ENCODE peak calls at places on chromosomes 7 and 10, in four cellular contexts. P is effector memory CD8-positive, alpha-beta T cell; K is HuH-7.5; T is H54. M is an unnamed sample.

GRCh38 chr10:121077331-121077730 is 226.2 kb downstream of the WDR11 start:
- DNase-seq in T (no peak), P (no peak), K (no peak), M (no peak)

GRCh38 chr10:80136134-80136571 is 3.6 kb downstream of the PLAC9 start:
- DNase-seq in K (no peak), T (peak; percentile 75), P (no peak), M (no peak)

GRCh38 chr10:69343905-69344304 is 65.6 kb downstream of the HK1 start:
- DNase-seq in P (no peak), T (no peak), K (no peak), M (no peak)

GRCh38 chr7:3430588-3430987 is 129.5 kb downstream of the SDK1 start:
- DNase-seq in T (no peak), P (no peak), K (no peak), M (no peak)

GRCh38 chr10:31582365-31583052 is 263.5 kb downstream of the ZEB1 start:
- DNase-seq in P (no peak), T (peak; percentile 37), K (no peak), M (peak; percentile 19)

GRCh38 chr7:453597-454306 is 65.9 kb downstream of the PDGFA start:
- DNase-seq in P (no peak), T (no peak), K (no peak), M (no peak)

GRCh38 chr7:134042307-134042706 is 84.8 kb upstream of the LRGUK start:
- DNase-seq in K (no peak), P (no peak), T (no peak), M (no peak)

GRCh38 chr10:71863203-71863602 is 12.2 kb upstream of the PSAP start:
- DNase-seq in P (no peak), T (no peak), K (no peak), M (no peak)

GRCh38 chr10:47026301-47027107 is 115.3 kb downstream of the PTPN20 start:
- DNase-seq in P (no peak), K (no peak), T (no peak), M (no peak)

GRCh38 chr7:47150497-47151260 is 431.2 kb downstream of the TNS3 start:
- DNase-seq in P (no peak), T (no peak), K (no peak), M (no peak)

GRCh38 chr7:34991938-34992840 is 45.1 kb downstream of the DPY19L1 start:
- DNase-seq in T (peak; percentile 26), P (peak; percentile 31), K (no peak), M (peak; percentile 39)

GRCh38 chr7:116630357-116630756 is 41.6 kb upstream of the MET start:
- DNase-seq in K (no peak), T (no peak), P (no peak), M (no peak)

GRCh38 chr7:24907311-24907886 is 72.6 kb downstream of the OSBPL3 start:
- DNase-seq in P (no peak), T (peak; percentile 69), K (no peak), M (peak; percentile 65)

GRCh38 chr7:125926621-125927020 is 997.0 kb upstream of the POT1 start:
- DNase-seq in P (no peak), K (no peak), T (no peak), M (no peak)

GRCh38 chr10:87935290-87936141 is 72.1 kb downstream of the PTEN start:
- DNase-seq in P (no peak), K (no peak), T (no peak), M (no peak)

GRCh38 chr7:131525820-131526219 is 30.6 kb downstream of the PODXL start:
- DNase-seq in T (no peak), K (no peak), P (no peak), M (no peak)

GRCh38 chr7:24755096-24755495 is 2.2 kb downstream of the GSDME start:
- DNase-seq in P (no peak), T (no peak), K (no peak), M (no peak)

GRCh38 chr10:85597006-85597405 is 769.6 kb downstream of the GRID1 start:
- DNase-seq in T (no peak), K (no peak), P (no peak), M (no peak)

GRCh38 chr7:36287371-36288241 is 102.1 kb upstream of the ANLN start:
- DNase-seq in K (no peak), T (no peak), P (peak; percentile 34), M (no peak)

GRCh38 chr7:36670585-36671431 is 53.5 kb downstream of the AOAH start:
- DNase-seq in T (peak; percentile 70), P (peak; percentile 62), K (peak; percentile 26), M (peak; percentile 60)

GRCh38 chr7:69837387-69838068 is 239.3 kb downstream of the AUTS2 start:
- DNase-seq in P (no peak), K (no peak), T (no peak), M (no peak)

GRCh38 chr10:100876575-100877158 is 36.1 kb upstream of the SLF2 start:
- DNase-seq in K (no peak), P (no peak), T (no peak), M (no peak)

GRCh38 chr7:158321936-158322615 is 265.5 kb downstream of the PTPRN2 start:
- DNase-seq in T (no peak), P (no peak), K (no peak), M (no peak)

GRCh38 chr10:4355346-4355745 is 470.7 kb upstream of the AKR1E2 start:
- DNase-seq in K (no peak), T (no peak), P (no peak), M (no peak)

GRCh38 chr7:20172736-20173334 is 44.3 kb downstream of the MACC1 start:
- DNase-seq in P (no peak), T (peak; percentile 54), K (peak; percentile 23), M (peak; percentile 52)

GRCh38 chr10:80453715-80454525 is at the start of gene TSPAN14:
- DNase-seq in P (peak; percentile 58), T (peak; percentile 91), K (peak; percentile 69), M (no peak)

GRCh38 chr10:68406815-68407585 is at the start of gene RUFY2:
- DNase-seq in T (peak; percentile 91), K (peak; percentile 53), P (peak; percentile 68), M (peak; percentile 33)

GRCh38 chr7:88668591-88668990 is 90.9 kb upstream of the ZNF804B start:
- DNase-seq in T (no peak), K (no peak), P (no peak), M (no peak)

GRCh38 chr10:5446390-5446926 is 34.1 kb downstream of the NET1 start:
- DNase-seq in K (peak; percentile 49), T (no peak), P (peak; percentile 31), M (peak; percentile 52)

GRCh38 chr10:5788969-5789368 is 24.3 kb downstream of the GDI2 start:
- DNase-seq in P (no peak), K (no peak), T (no peak), M (no peak)

GRCh38 chr7:50728184-50728583 is 54.5 kb downstream of the GRB10 start:
- DNase-seq in P (no peak), K (no peak), T (peak; percentile 57), M (no peak)

GRCh38 chr7:729154-730000 is 2.3 kb upstream of the PRKAR1B start:
- DNase-seq in P (no peak), T (no peak), K (no peak), M (no peak)

GRCh38 chr7:91609525-91609924 is 271.0 kb downstream of the MTERF1 start:
- DNase-seq in T (no peak), K (no peak), P (no peak), M (no peak)

GRCh38 chr10:124387078-124387874 is 31.4 kb downstream of the OAT start:
- DNase-seq in K (no peak), P (no peak), T (no peak), M (no peak)

GRCh38 chr10:79293841-79294705 is 53.2 kb upstream of the PPIF start:
- DNase-seq in K (no peak), T (peak; percentile 95), P (no peak), M (no peak)

GRCh38 chr7:87225696-87226095 is 6.2 kb upstream of the TMEM243 start:
- DNase-seq in P (no peak), T (no peak), K (no peak), M (no peak)

M was measured in HCT116.